ENCODE peak calls at places on chromosome 1, in five cellular contexts. O is GM12865, A is NCI-H510A treated with DMSO at 0.1 percent for 48 hours, S is nucleus accumbens, X is upper lobe of left lung. T is an unnamed sample.

GRCh38 chr1:206734499-206735142 is 36.0 kb upstream of the IL19 start:
- DNase-seq in O (peak), A (peak), S (no peak), X (no peak), T (peak)

GRCh38 chr1:214292317-214292716 is 11.4 kb downstream of the SMYD2 start:
- DNase-seq in O (no peak), A (no peak), S (no peak), X (no peak), T (no peak)

GRCh38 chr1:178034676-178035075 is 59.2 kb upstream of the RASAL2 start:
- DNase-seq in O (no peak), A (no peak), S (no peak), X (no peak), T (no peak)

GRCh38 chr1:192826791-192827477 is 18.1 kb downstream of the RGS2 start:
- DNase-seq in O (no peak), A (no peak), S (no peak), X (no peak), T (no peak)

GRCh38 chr1:23772049-23772853 is 6.0 kb upstream of the PITHD1 start:
- DNase-seq in O (peak), A (peak), S (peak), X (no peak), T (peak)

GRCh38 chr1:23062271-23062670 is 43.0 kb downstream of the KDM1A start:
- DNase-seq in O (no peak), A (no peak), S (no peak), X (no peak), T (no peak)

GRCh38 chr1:156499703-156500577 is 635 bp downstream of the MEF2D start:
- DNase-seq in O (peak), A (no peak), S (peak), X (peak), T (peak)

GRCh38 chr1:50968884-50969610 is 998 bp upstream of the CDKN2C start:
- DNase-seq in O (peak), A (peak), S (peak), X (peak), T (peak)

GRCh38 chr1:111990878-111991760 is 1.7 kb upstream of the KCND3 start:
- DNase-seq in O (no peak), A (peak), S (peak), X (peak), T (peak)

GRCh38 chr1:247336390-247336789 is 4.7 kb upstream of the ZNF496 start:
- DNase-seq in O (no peak), A (peak), S (no peak), X (no peak), T (peak)

GRCh38 chr1:22347854-22348760 is 103.5 kb upstream of the ZBTB40 start:
- DNase-seq in O (no peak), A (peak), S (no peak), X (no peak), T (peak)

GRCh38 chr1:193685986-193686385 is 499.6 kb upstream of the B3GALT2 start:
- DNase-seq in O (no peak), A (no peak), S (no peak), X (no peak), T (no peak)

GRCh38 chr1:227944931-227945890 is 2.5 kb downstream of the WNT9A start:
- DNase-seq in O (no peak), A (peak), S (no peak), X (peak), T (no peak)

GRCh38 chr1:58927026-58927721 is 143.3 kb upstream of the JUN start:
- DNase-seq in O (peak), A (peak), S (no peak), X (no peak), T (peak)

GRCh38 chr1:54259546-54259945 is 59.6 kb downstream of the MRPL37 start:
- DNase-seq in O (no peak), A (peak), S (no peak), X (peak), T (no peak)

GRCh38 chr1:156797212-156797871 is 19.3 kb downstream of the SH2D2A start:
- DNase-seq in O (peak), A (peak), S (no peak), X (no peak), T (peak)

GRCh38 chr1:52662645-52663313 is 29.8 kb downstream of the SHISAL2A start:
- DNase-seq in O (no peak), A (no peak), S (no peak), X (no peak), T (peak)

GRCh38 chr1:162538815-162539431 is 22.6 kb upstream of the UAP1 start:
- DNase-seq in O (no peak), A (no peak), S (no peak), X (no peak), T (no peak)

GRCh38 chr1:78570539-78570938 is 49.7 kb upstream of the IFI44L start:
- DNase-seq in O (peak), A (no peak), S (no peak), X (no peak), T (no peak)

GRCh38 chr1:2498648-2499047 is 22.6 kb downstream of the PLCH2 start:
- DNase-seq in O (no peak), A (no peak), S (no peak), X (no peak), T (no peak)

GRCh38 chr1:53618218-53619087 is 120.5 kb downstream of the GLIS1 start:
- DNase-seq in O (no peak), A (no peak), S (no peak), X (no peak), T (no peak)

GRCh38 chr1:222096476-222096772 is 354.5 kb upstream of the DUSP10 start:
- DNase-seq in O (no peak), A (no peak), S (no peak), X (no peak), T (no peak)

GRCh38 chr1:3452866-3453175 is 1.6 kb upstream of the ARHGEF16 start:
- DNase-seq in O (no peak), A (no peak), S (no peak), X (no peak), T (no peak)

GRCh38 chr1:154574715-154575114 is 7.1 kb downstream of the CHRNB2 start:
- DNase-seq in O (peak), A (peak), S (no peak), X (no peak), T (peak)

GRCh38 chr1:57363165-57363564 is 60.7 kb downstream of the DAB1 start:
- DNase-seq in O (no peak), A (no peak), S (no peak), X (no peak), T (no peak)

GRCh38 chr1:211210052-211210451 is 49.1 kb upstream of the RCOR3 start:
- DNase-seq in O (no peak), A (no peak), S (no peak), X (no peak), T (no peak)

GRCh38 chr1:59057211-59057694 is 239.6 kb upstream of the FGGY start:
- DNase-seq in O (peak), A (no peak), S (no peak), X (peak), T (peak)

GRCh38 chr1:96365596-96365995 is 356.0 kb upstream of the PTBP2 start:
- DNase-seq in O (no peak), A (no peak), S (no peak), X (no peak), T (no peak)

GRCh38 chr1:29639156-29639736 is 402.9 kb downstream of the PTPRU start:
- DNase-seq in O (no peak), A (no peak), S (no peak), X (no peak), T (no peak)

GRCh38 chr1:240098534-240098933 is 6.9 kb downstream of the FMN2 start:
- DNase-seq in O (no peak), A (no peak), S (no peak), X (no peak), T (no peak)

GRCh38 chr1:187759934-187760333 is 931.2 kb downstream of the PLA2G4A start:
- DNase-seq in O (no peak), A (no peak), S (no peak), X (no peak), T (no peak)

GRCh38 chr1:207414606-207415108 is 39.5 kb upstream of the CR2 start:
- DNase-seq in O (peak), A (no peak), S (no peak), X (no peak), T (no peak)

GRCh38 chr1:8378202-8378601 is 60.3 kb downstream of the SLC45A1 start:
- DNase-seq in O (no peak), A (peak), S (no peak), X (no peak), T (no peak)

GRCh38 chr1:45953934-45954333 is 150.5 kb downstream of the MAST2 start:
- DNase-seq in O (no peak), A (no peak), S (no peak), X (no peak), T (no peak)

GRCh38 chr1:9389969-9390368 is 97.3 kb downstream of the SPSB1 start:
- DNase-seq in O (no peak), A (no peak), S (no peak), X (no peak), T (no peak)

T was measured in NCI-H345.